ENCODE peak calls at places on chromosome 20, in ten cellular contexts. R is MM.1S, V is NCI-H1930, U is NCI-H1417, W is OCI-LY7, T is NCI-H2081, K is HCEC 1CT, F is NCI-H226, A is substantia nigra, M is Calu3. H is an unnamed sample.

GRCh38 chr20:57791946-57792328 is 82.1 kb upstream of the PMEPA1 start:
- DNase-seq in R (no peak), V (no peak), U (no peak), W (no peak), T (no peak), K (no peak), F (no peak), A (no peak), M (no peak), H (no peak)

GRCh38 chr20:63273635-63274380 is 1.2 kb downstream of the ARFGAP1 start:
- DNase-seq in R (no peak), V (no peak), U (no peak), W (no peak), T (no peak), K (peak), F (peak), A (no peak), M (no peak), H (no peak)

GRCh38 chr20:400451-401275 is 7.4 kb upstream of the RBCK1 start:
- DNase-seq in R (no peak), V (no peak), U (no peak), W (peak), T (no peak), K (no peak), F (peak), A (no peak), M (no peak), H (no peak)

GRCh38 chr20:63055575-63056235 is 48.9 kb upstream of the BHLHE23 start:
- DNase-seq in R (no peak), V (no peak), U (no peak), W (no peak), T (no peak), K (no peak), F (no peak), A (no peak), M (no peak), H (peak)

GRCh38 chr20:24948939-24949679 is at the start of gene CST7:
- DNase-seq in R (no peak), V (no peak), U (no peak), W (peak), T (no peak), K (no peak), F (peak), A (no peak), M (no peak), H (no peak)

GRCh38 chr20:4261333-4262284 is 246.3 kb upstream of the RNF24 start:
- DNase-seq in R (no peak), V (no peak), U (no peak), W (no peak), T (no peak), K (peak), F (no peak), A (no peak), M (no peak), H (no peak)

GRCh38 chr20:18738055-18738454 is 75.5 kb upstream of the SCP2D1 start:
- DNase-seq in R (no peak), V (no peak), U (no peak), W (no peak), T (no peak), K (peak), F (peak), A (no peak), M (peak), H (no peak)

GRCh38 chr20:23534801-23535593 is 33.3 kb downstream of the CST9L start:
- DNase-seq in R (no peak), V (no peak), U (no peak), W (no peak), T (no peak), K (no peak), F (no peak), A (no peak), M (no peak), H (no peak)

GRCh38 chr20:9103955-9104354 is 35.1 kb downstream of the PLCB4 start:
- DNase-seq in R (no peak), V (no peak), U (no peak), W (no peak), T (no peak), K (peak), F (peak), A (no peak), M (no peak), H (no peak)

GRCh38 chr20:8851446-8851845 is 217.4 kb upstream of the PLCB4 start:
- DNase-seq in R (no peak), V (no peak), U (no peak), W (no peak), T (no peak), K (no peak), F (no peak), A (no peak), M (no peak), H (no peak)

GRCh38 chr20:46207031-46207549 is 89.0 kb downstream of the CD40 start:
- DNase-seq in R (no peak), V (no peak), U (no peak), W (no peak), T (no peak), K (no peak), F (no peak), A (no peak), M (no peak), H (peak)

GRCh38 chr20:44805991-44806729 is 4.2 kb downstream of the RIMS4 start:
- DNase-seq in R (no peak), V (no peak), U (peak), W (no peak), T (no peak), K (peak), F (peak), A (no peak), M (no peak), H (no peak)

H was measured in C1 segment of cervical spinal cord.